ENCODE peak calls at places on chromosomes 6 and 20, in six cellular contexts. C is H9, I is IMR-90, B is neuronal stem cell, D is H1, W is mesenchymal stem cell. S is an unnamed sample.

GRCh38 chr6:13550656-13551055 is 23.7 kb upstream of the SIRT5 start:
- DNase-seq in C (no peak), D (no peak), B (no peak), W (no peak), I (no peak), S (no peak)

GRCh38 chr20:50788045-50788867 is 6.6 kb upstream of the BCAS4 start:
- DNase-seq in I (peak; percentile 68), C (no peak), B (no peak), D (no peak), W (no peak), S (peak; percentile 40)

GRCh38 chr6:105080279-105080678 is 99.5 kb downstream of the POPDC3 start:
- DNase-seq in B (no peak), C (no peak), I (no peak), D (no peak), W (no peak), S (no peak)

GRCh38 chr6:108731229-108731565 is 117.0 kb upstream of the ARMC2 start:
- DNase-seq in C (no peak), I (no peak), B (no peak), D (no peak), W (no peak), S (no peak)

GRCh38 chr6:23526519-23526918 is 599.5 kb upstream of the NRSN1 start:
- DNase-seq in I (peak; percentile 23), D (no peak), B (no peak), W (peak; percentile 9), C (no peak), S (no peak)

GRCh38 chr6:32885698-32886286 is 31.8 kb downstream of the PSMB9 start:
- DNase-seq in D (no peak), B (peak; percentile 36), W (peak; percentile 82), I (peak; percentile 81), C (no peak), S (peak; percentile 69)

GRCh38 chr6:168145747-168146596 is 67.0 kb upstream of the FRMD1 start:
- DNase-seq in W (no peak), I (no peak), C (peak; percentile 14), D (peak; percentile 26), B (no peak), S (no peak)

GRCh38 chr20:6636209-6637159 is 131.0 kb upstream of the BMP2 start:
- DNase-seq in C (no peak), D (no peak), W (peak; percentile 82), I (peak; percentile 69), B (peak; percentile 12), S (peak; percentile 88)

GRCh38 chr20:37475258-37475657 is 45.8 kb upstream of the NNAT start:
- DNase-seq in W (no peak), D (no peak), B (no peak), C (no peak), I (no peak), S (no peak)

GRCh38 chr20:62643521-62644043 is 1.3 kb downstream of the SLCO4A1 start:
- DNase-seq in C (no peak), B (no peak), W (no peak), D (no peak), I (peak; percentile 18), S (no peak)

GRCh38 chr6:151025076-151025475 is 159.6 kb downstream of the MTHFD1L start:
- DNase-seq in D (no peak), C (no peak), I (no peak), W (no peak), B (no peak), S (no peak)

GRCh38 chr6:127515794-127516675 is 3.1 kb downstream of the MTCL3 start:
- DNase-seq in W (peak; percentile 74), I (peak; percentile 55), D (peak; percentile 84), B (peak; percentile 76), C (peak; percentile 85), S (peak; percentile 90)

GRCh38 chr6:47919875-47920274 is 138.0 kb downstream of the OPN5 start:
- DNase-seq in B (no peak), I (no peak), C (no peak), W (peak; percentile 10), D (no peak), S (peak; percentile 10)

GRCh38 chr6:1377526-1378223 is 11.7 kb upstream of the FOXF2 start:
- DNase-seq in D (no peak), B (peak; percentile 51), W (no peak), I (no peak), C (no peak), S (no peak)

GRCh38 chr20:62645613-62646012 is 3.3 kb downstream of the SLCO4A1 start:
- DNase-seq in I (no peak), C (no peak), D (no peak), W (no peak), B (no peak), S (no peak)

GRCh38 chr6:42387336-42387735 is 64.4 kb downstream of the TRERF1 start:
- DNase-seq in D (no peak), I (no peak), W (no peak), C (no peak), B (no peak), S (no peak)

GRCh38 chr6:52724041-52724405 is 39.3 kb downstream of the GSTA2 start:
- DNase-seq in C (no peak), B (no peak), D (no peak), I (peak; percentile 56), W (no peak), S (no peak)

GRCh38 chr20:16216227-16217210 is 356.7 kb downstream of the KIF16B start:
- DNase-seq in D (no peak), B (no peak), W (no peak), I (no peak), C (no peak), S (no peak)

GRCh38 chr6:113381957-113382356 is 475.2 kb upstream of the MARCKS start:
- DNase-seq in I (peak; percentile 75), B (no peak), C (no peak), D (no peak), W (peak; percentile 61), S (no peak)

GRCh38 chr6:7615611-7616383 is 25.8 kb downstream of the SNRNP48 start:
- DNase-seq in B (peak; percentile 47), W (peak; percentile 62), C (peak; percentile 55), I (peak; percentile 65), D (peak; percentile 58), S (peak; percentile 71)

GRCh38 chr6:151191477-151191995 is 48.2 kb upstream of the AKAP12 start:
- DNase-seq in D (no peak), I (no peak), W (no peak), C (no peak), B (no peak), S (no peak)

GRCh38 chr20:48486065-48486464 is 341.7 kb downstream of the PREX1 start:
- DNase-seq in C (no peak), I (no peak), W (no peak), B (no peak), D (no peak), S (no peak)

GRCh38 chr20:40471261-40471629 is 217.8 kb downstream of the MAFB start:
- DNase-seq in I (no peak), W (peak; percentile 7), C (peak; percentile 65), D (peak; percentile 51), B (peak; percentile 15), S (peak; percentile 86)

GRCh38 chr20:41142241-41142640 is 4.9 kb downstream of the PLCG1 start:
- DNase-seq in C (no peak), D (no peak), W (no peak), B (no peak), I (no peak), S (no peak)

GRCh38 chr20:51376121-51376520 is 166.4 kb downstream of the NFATC2 start:
- DNase-seq in I (no peak), D (no peak), W (no peak), B (no peak), C (no peak), S (peak; percentile 14)

GRCh38 chr20:62605996-62606395 is 36.3 kb upstream of the SLCO4A1 start:
- DNase-seq in D (no peak), I (no peak), W (no peak), B (no peak), C (no peak), S (no peak)

GRCh38 chr20:38338849-38339520 is 7.3 kb upstream of the LBP start:
- DNase-seq in B (no peak), I (no peak), D (peak; percentile 60), C (peak; percentile 73), W (peak; percentile 18), S (peak; percentile 79)

GRCh38 chr6:13289789-13290318 is 38.5 kb downstream of the TBC1D7 start:
- DNase-seq in B (no peak), C (peak; percentile 1), I (no peak), D (no peak), W (no peak), S (no peak)

GRCh38 chr6:123127807-123128206 is 131.8 kb downstream of the CLVS2 start:
- DNase-seq in W (no peak), C (no peak), B (no peak), I (no peak), D (no peak), S (no peak)

GRCh38 chr6:160089534-160089897 is 32.1 kb upstream of the SLC22A1 start:
- DNase-seq in B (no peak), I (no peak), C (no peak), D (no peak), W (no peak), S (no peak)

GRCh38 chr20:6708010-6708409 is 59.5 kb upstream of the BMP2 start:
- DNase-seq in D (no peak), B (no peak), C (no peak), I (peak; percentile 84), W (peak; percentile 63), S (peak; percentile 86)

GRCh38 chr6:8114956-8115355 is 12.6 kb upstream of the EEF1E1 start:
- DNase-seq in B (no peak), C (no peak), W (no peak), I (no peak), D (peak; percentile 2), S (no peak)

GRCh38 chr6:53199156-53199555 is 50.5 kb upstream of the GCM1 start:
- DNase-seq in C (no peak), D (no peak), I (no peak), W (no peak), B (no peak), S (no peak)

DNA sequence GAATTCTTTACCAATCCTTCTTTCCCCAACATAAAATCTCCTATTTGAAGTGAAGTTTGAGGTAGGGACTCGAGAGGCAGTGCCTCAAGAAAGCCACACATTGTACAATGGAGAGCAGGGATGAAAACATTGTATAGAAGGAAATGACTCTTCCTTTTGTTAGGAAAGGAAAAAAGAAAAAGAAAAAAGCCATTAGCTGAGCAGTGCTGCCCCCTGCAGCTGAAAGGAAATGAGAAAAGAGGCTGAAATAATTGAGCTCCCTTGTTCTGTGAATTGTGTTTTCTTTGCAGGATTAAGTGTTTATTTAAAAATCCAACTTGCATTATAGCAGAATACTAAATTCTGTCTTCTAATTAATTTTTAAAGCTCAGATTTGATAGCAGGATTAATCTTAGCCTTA is 162.9 kb upstream of the SASH1 start:
- DNase-seq in C (no peak), B (no peak), W (peak; percentile 34), I (peak; percentile 25), D (peak; percentile 57), S (peak; percentile 26)
- H2BK15ac ChIP-seq in C (no peak overlapping the region), B (no peak overlapping the region), W (no peak overlapping the region), I (peak overlapping the region; percentile 74), D (no peak overlapping the region), S (no peak overlapping the region)

GRCh38 chr20:44038681-44039123 is 124.0 kb downstream of the TOX2 start:
- DNase-seq in I (no peak), C (no peak), B (no peak), W (no peak), D (peak; percentile 30), S (peak; percentile 10)
- H3K9ac ChIP-seq in I (no peak overlapping the region), C (no peak overlapping the region), B (no peak overlapping the region), W (no peak overlapping the region), D (no peak overlapping the region), S (no peak overlapping the region)

GRCh38 chr6:18053555-18054445 is 66.4 kb upstream of the KIF13A start:
- DNase-seq in B (no peak), W (no peak), I (peak; percentile 6), D (no peak), C (no peak), S (peak; percentile 33)
- H2AK5ac ChIP-seq in B (no peak overlapping the region), W (no peak overlapping the region), I (no peak overlapping the region), D (no peak overlapping the region), C (no peak overlapping the region), S (no peak overlapping the region)

GRCh38 chr6:37242429-37243052 is 15.0 kb upstream of the TBC1D22B start:
- DNase-seq in B (no peak), I (peak; percentile 99), C (no peak), W (peak; percentile 99), D (no peak), S (peak; percentile 91)
- H2BK15ac ChIP-seq in B (no peak overlapping the region), I (peak overlapping the region; percentile 98), C (no peak overlapping the region), W (no peak overlapping the region), D (no peak overlapping the region), S (no peak overlapping the region)